ENCODE peak calls at places on chromosomes 6 and 20, in four cellular contexts. J is IMR-90, B is H9, L is mesendoderm. D is an unnamed sample.

GRCh38 chr6:29746050-29746449 is 22.8 kb downstream of the HLA-F start:
- DNase-seq in J (no peak), B (no peak), L (no peak), D (no peak)

GRCh38 chr6:56515081-56515905 is 127.4 kb downstream of the DST start:
- DNase-seq in J (no peak), B (no peak), L (no peak), D (no peak)

GRCh38 chr6:7631466-7631865 is 41.5 kb downstream of the SNRNP48 start:
- DNase-seq in J (no peak), B (no peak), L (no peak), D (no peak)

GRCh38 chr20:21554985-21555384 is 41.1 kb upstream of the NKX2-2 start:
- DNase-seq in J (no peak), B (no peak), L (no peak), D (no peak)

GRCh38 chr6:155125916-155126315 is 130.8 kb downstream of the TIAM2 start:
- DNase-seq in J (peak; percentile 80), B (no peak), L (no peak), D (no peak)

GRCh38 chr6:46350714-46351113 is 140.5 kb downstream of the RCAN2 start:
- DNase-seq in J (no peak), B (no peak), L (no peak), D (no peak)

GRCh38 chr20:15802020-15802419 is 771.2 kb downstream of the KIF16B start:
- DNase-seq in J (no peak), B (no peak), L (no peak), D (no peak)

GRCh38 chr6:107652526-107653182 is 162.7 kb downstream of the SOBP start:
- DNase-seq in J (no peak), B (no peak), L (no peak), D (no peak)

GRCh38 chr6:79946773-79947190 is 571 bp downstream of the ELOVL4 start:
- DNase-seq in J (peak; percentile 18), B (peak; percentile 34), L (peak; percentile 61), D (peak; percentile 69)

GRCh38 chr6:102026649-102027048 is 633.1 kb downstream of the GRIK2 start:
- DNase-seq in J (no peak), B (no peak), L (peak; percentile 2), D (no peak)

GRCh38 chr20:722822-723644 is 45.3 kb downstream of the SLC52A3 start:
- DNase-seq in J (no peak), B (no peak), L (no peak), D (no peak)

GRCh38 chr6:135182993-135183531 is 2.0 kb downstream of the MYB start:
- DNase-seq in J (no peak), B (peak; percentile 63), L (peak; percentile 35), D (no peak)

GRCh38 chr20:63977392-63978276 is 1.8 kb downstream of the SAMD10 start:
- DNase-seq in J (peak; percentile 88), B (peak; percentile 28), L (no peak), D (no peak)

GRCh38 chr6:69771158-69771906 is 25.5 kb downstream of the LMBRD1 start:
- DNase-seq in J (no peak), B (no peak), L (peak; percentile 51), D (no peak)

GRCh38 chr6:106490453-106490852 is 129.9 kb downstream of the CRYBG1 start:
- DNase-seq in J (no peak), B (no peak), L (no peak), D (no peak)

GRCh38 chr6:170114956-170115855 is 175.7 kb downstream of the DLL1 start:
- DNase-seq in J (no peak), B (peak; percentile 22), L (peak; percentile 10), D (peak; percentile 33)
- H4K5ac ChIP-seq in J (no peak overlapping the region), B (no peak overlapping the region), L (no peak overlapping the region), D (no peak overlapping the region)

DNA sequence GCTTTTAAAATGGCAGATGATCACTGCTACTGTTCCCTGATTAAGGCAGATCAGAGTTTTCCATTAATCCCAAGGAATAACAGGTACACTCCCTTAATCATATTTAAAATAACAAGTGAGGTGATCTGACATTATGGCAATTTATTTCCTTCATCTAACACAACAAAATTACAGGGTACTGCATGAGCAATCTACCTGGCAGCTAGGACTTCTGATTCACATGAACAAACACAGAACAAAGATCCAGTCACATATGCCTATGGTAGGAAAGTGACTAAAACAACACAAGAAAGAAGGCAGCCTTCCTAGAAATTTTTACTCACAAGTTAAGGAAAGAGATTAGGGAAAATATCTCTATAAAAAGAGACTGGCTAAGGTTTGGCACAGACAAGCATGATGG is 33.2 kb downstream of the MAP7 start:
- DNase-seq in J (no peak), B (no peak), L (no peak), D (no peak)
- H4K5ac ChIP-seq in J (no peak overlapping the region), B (no peak overlapping the region), L (no peak overlapping the region), D (no peak overlapping the region)

GRCh38 chr6:170490259-170490658 is 62.8 kb downstream of the PSMB1 start:
- DNase-seq in J (no peak), B (no peak), L (no peak), D (no peak)

GRCh38 chr6:170489836-170490235 is 63.3 kb downstream of the PSMB1 start:
- DNase-seq in J (no peak), B (no peak), L (no peak), D (no peak)

GRCh38 chr6:170483413-170483812 is 69.7 kb downstream of the PSMB1 start:
- DNase-seq in J (no peak), B (no peak), L (no peak), D (no peak)

GRCh38 chr6:170485159-170485558 is 67.9 kb downstream of the PSMB1 start:
- DNase-seq in J (no peak), B (no peak), L (no peak), D (no peak)

GRCh38 chr6:170487707-170488329 is 65.3 kb downstream of the PSMB1 start:
- DNase-seq in J (no peak), B (no peak), L (no peak), D (no peak)
- H4K5ac ChIP-seq in J (no peak overlapping the region), B (no peak overlapping the region), L (no peak overlapping the region), D (no peak overlapping the region)

DNA sequence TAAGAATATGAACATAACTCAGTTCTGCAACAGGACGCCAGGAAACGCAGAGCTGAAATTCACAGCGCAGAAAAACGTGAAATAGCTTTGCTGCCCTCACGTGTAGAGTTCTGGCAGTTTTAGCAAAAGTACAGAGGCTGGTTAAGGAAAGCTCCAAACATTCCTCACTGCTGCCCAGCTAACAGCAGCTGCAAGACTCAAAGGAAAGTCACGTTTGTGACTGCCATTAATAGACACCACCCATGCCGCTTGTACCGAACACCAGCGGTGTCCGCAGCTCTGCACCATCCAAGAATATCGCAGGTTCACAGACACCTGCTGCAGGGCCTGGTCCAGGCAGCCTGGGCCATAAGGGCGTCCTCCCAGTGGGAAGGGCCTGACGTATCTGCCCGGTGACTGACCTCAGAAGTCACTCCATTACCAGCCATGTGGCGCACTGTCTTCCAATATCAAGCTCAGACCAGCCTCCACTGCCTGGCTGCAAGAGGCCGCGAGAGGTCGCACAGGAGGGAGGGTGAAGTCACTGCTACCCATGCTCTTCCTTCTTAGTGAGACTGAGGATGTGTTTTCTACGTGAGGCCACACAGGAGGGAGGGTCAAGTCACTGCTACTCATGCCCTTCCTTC is 61.4 kb downstream of the WDR27 start:
- DNase-seq in J (peak; percentile 17), B (peak; percentile 32), L (no peak), D (no peak)
- H4K5ac ChIP-seq in J (no peak overlapping the region), B (no peak overlapping the region), L (no peak overlapping the region), D (no peak overlapping the region)

GRCh38 chr6:36636283-36636682 is 42.1 kb downstream of the SRSF3 start:
- DNase-seq in J (no peak), B (no peak), L (no peak), D (no peak)
- H4K5ac ChIP-seq in J (no peak overlapping the region), B (no peak overlapping the region), L (no peak overlapping the region), D (no peak overlapping the region)

GRCh38 chr20:48381353-48382120 is 446.3 kb downstream of the PREX1 start:
- DNase-seq in J (no peak), B (no peak), L (no peak), D (no peak)

GRCh38 chr20:48385527-48385926 is 442.3 kb downstream of the PREX1 start:
- DNase-seq in J (no peak), B (no peak), L (no peak), D (no peak)

GRCh38 chr20:48384147-48384818 is 443.5 kb downstream of the PREX1 start:
- DNase-seq in J (no peak), B (peak; percentile 87), L (peak; percentile 57), D (peak; percentile 92)

GRCh38 chr20:48382304-48382703 is 445.5 kb downstream of the PREX1 start:
- DNase-seq in J (no peak), B (no peak), L (no peak), D (no peak)

DNA sequence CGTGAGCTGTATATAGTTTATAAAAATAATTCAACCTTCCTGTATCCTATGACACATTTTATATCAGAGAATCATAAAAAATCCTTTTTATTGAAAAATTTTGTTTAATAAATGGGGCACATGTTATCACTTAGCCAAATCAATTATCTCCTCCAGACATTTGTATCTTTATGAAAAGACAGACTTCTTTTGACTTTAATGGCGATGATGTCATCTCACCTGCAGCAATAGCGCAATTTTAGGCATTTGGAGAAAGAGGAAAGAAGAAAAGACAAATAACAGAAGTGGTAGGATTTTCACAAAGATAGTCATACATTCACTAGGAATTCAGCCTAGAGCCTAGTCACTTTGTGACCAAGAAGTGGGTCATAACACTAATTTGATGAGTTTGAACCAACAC is 444.5 kb downstream of the PREX1 start:
- DNase-seq in J (no peak), B (no peak), L (no peak), D (no peak)
- H4K5ac ChIP-seq in J (no peak overlapping the region), B (no peak overlapping the region), L (no peak overlapping the region), D (no peak overlapping the region)

DNA sequence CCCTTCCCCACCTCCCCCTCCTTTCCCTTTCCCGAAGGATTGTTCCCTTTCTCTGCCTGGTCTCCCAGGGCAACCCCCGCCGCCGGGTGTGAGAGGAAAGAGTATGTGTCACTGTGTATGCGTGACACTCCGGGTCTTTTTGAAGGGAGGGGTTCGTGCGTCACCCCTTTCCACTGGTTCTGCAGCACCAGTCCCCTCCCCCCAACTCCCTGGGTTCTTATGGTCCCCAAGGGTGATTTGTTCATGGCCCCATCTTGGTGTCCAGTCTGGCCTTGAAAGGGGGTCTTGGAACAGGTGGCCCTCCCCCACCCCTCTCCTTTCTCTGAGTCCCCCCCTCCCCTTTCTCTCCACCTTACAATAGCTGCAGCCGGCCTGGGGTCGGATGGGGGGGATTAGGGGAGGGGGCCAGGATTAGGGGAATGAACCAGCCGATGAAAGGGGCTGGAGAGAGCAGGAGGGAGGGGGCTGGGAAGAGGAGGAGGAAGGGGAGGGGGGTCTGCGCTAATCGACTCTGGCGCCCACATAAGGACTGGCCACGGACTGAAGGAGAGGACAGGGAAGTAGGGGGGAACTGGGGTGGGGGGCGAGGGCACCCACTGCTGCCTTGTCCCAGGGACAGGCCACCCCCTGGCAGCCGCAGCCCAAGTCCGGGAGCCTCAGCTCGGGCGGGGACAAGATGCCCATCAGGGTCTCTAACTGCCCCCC is 1.3 kb upstream of the RING1 start:
- DNase-seq in J (peak; percentile 72), B (no peak), L (peak; percentile 63), D (no peak)
- H4K5ac ChIP-seq in J (peak overlapping the region; percentile 94), B (no peak overlapping the region), L (no peak overlapping the region), D (no peak overlapping the region)